ENCODE peak calls at places on chromosomes 3 and 15, in five cellular contexts. F is neuronal stem cell, M is GM23248, V is colonic mucosa, K is MM.1S. U is an unnamed sample. For H3K36me3, the result is how much of the 10 kb centered on the place peaks cover.

GRCh38 chr3:127794402-127794801 is 27.9 kb downstream of the MGLL start:
- DNase-seq in F (no peak), M (no peak), V (no peak), K (no peak), U (no peak)

GRCh38 chr3:62051506-62051905 is 321.8 kb downstream of the FEZF2 start:
- DNase-seq in F (no peak), M (peak), V (peak), K (no peak), U (peak)

GRCh38 chr15:23074684-23075083 is 35.3 kb upstream of the TUBGCP5 start:
- DNase-seq in F (no peak), M (no peak), V (no peak), K (peak), U (no peak)

GRCh38 chr3:72633534-72633933 is 214.7 kb downstream of the SHQ1 start:
- DNase-seq in F (no peak), M (no peak), V (no peak), K (no peak), U (no peak)

GRCh38 chr15:66401130-66402021 is 14.7 kb downstream of the MAP2K1 start:
- DNase-seq in F (no peak), M (peak), V (no peak), K (no peak), U (no peak)

GRCh38 chr3:43019168-43019765 is 40.2 kb downstream of the GASK1A start:
- DNase-seq in F (no peak), M (peak), V (no peak), K (no peak), U (no peak)

GRCh38 chr3:112958749-112959560 is 15.9 kb downstream of the CD200R1 start:
- DNase-seq in F (no peak), M (no peak), V (no peak), K (peak), U (no peak)

GRCh38 chr15:26391556-26392229 is 381.2 kb downstream of the GABRB3 start:
- DNase-seq in F (no peak), M (no peak), V (no peak), K (no peak), U (no peak)

GRCh38 chr3:171183042-171183441 is 156.5 kb upstream of the SLC2A2 start:
- DNase-seq in F (no peak), M (peak), V (peak), K (no peak), U (no peak)

GRCh38 chr15:62301993-62302665 is 137.0 kb upstream of the C2CD4B start:
- DNase-seq in F (no peak), M (peak), V (no peak), K (no peak), U (no peak)

GRCh38 chr3:24830230-24831152 is 335.8 kb upstream of the THRB start:
- DNase-seq in F (peak), M (peak), V (peak), K (no peak), U (no peak)

GRCh38 chr15:62369454-62369853 is 204.4 kb upstream of the C2CD4B start:
- DNase-seq in F (no peak), M (no peak), V (no peak), K (no peak), U (no peak)

GRCh38 chr3:69869643-69870042 is 129.9 kb upstream of the SAMMSON start:
- DNase-seq in F (no peak), M (peak), V (no peak), K (no peak), U (no peak)

GRCh38 chr15:82710208-82710555 is 507 bp upstream of the AP3B2 start:
- DNase-seq in F (no peak), M (no peak), V (no peak), K (no peak), U (no peak)

GRCh38 chr3:23649502-23649901 is 156.3 kb upstream of the UBE2E1 start:
- DNase-seq in F (no peak), M (no peak), V (no peak), K (no peak), U (no peak)

GRCh38 chr3:40546811-40547210 is 22.1 kb downstream of the ZNF621 start:
- DNase-seq in F (no peak), M (peak), V (no peak), K (no peak), U (no peak)

GRCh38 chr3:81743096-81744025 is 18.1 kb downstream of the GBE1 start:
- DNase-seq in F (no peak), M (peak), V (peak), K (no peak), U (no peak)

GRCh38 chr3:12706504-12707253 is 42.8 kb upstream of the RAF1 start:
- DNase-seq in F (peak), M (peak), V (peak), K (peak), U (peak)

GRCh38 chr15:32886441-32886840 is 168.6 kb downstream of the GREM1 start:
- DNase-seq in F (peak), M (no peak), V (no peak), K (no peak), U (no peak)

GRCh38 chr3:55795736-55796135 is 308.6 kb upstream of the WNT5A start:
- DNase-seq in F (no peak), M (peak), V (no peak), K (no peak), U (no peak)

GRCh38 chr3:129549006-129549800 is 6.2 kb downstream of the H1-8 start:
- DNase-seq in F (no peak), M (peak), V (no peak), K (no peak), U (no peak)

GRCh38 chr3:38038447-38038911 is 529 bp upstream of the DLEC1 start:
- DNase-seq in F (no peak), M (no peak), V (no peak), K (no peak), U (no peak)

GRCh38 chr3:41148446-41148845 is 50.9 kb upstream of the CTNNB1 start:
- DNase-seq in F (no peak), M (no peak), V (no peak), K (no peak), U (no peak)

GRCh38 chr3:196207833-196208607 is 3.2 kb downstream of the ZDHHC19 start:
- DNase-seq in F (peak), M (peak), V (peak), K (no peak), U (peak)

GRCh38 chr3:182364723-182365650 is 428.3 kb upstream of the ATP11B start:
- DNase-seq in F (no peak), M (no peak), V (no peak), K (no peak), U (no peak)

GRCh38 chr15:25903024-25903581 is 40.0 kb upstream of the ATP10A start:
- DNase-seq in F (no peak), M (peak), V (no peak), K (no peak), U (no peak)

GRCh38 chr3:153614563-153614962 is 452.5 kb downstream of the RAP2B start:
- DNase-seq in F (no peak), M (peak), V (no peak), K (no peak), U (no peak)

GRCh38 chr3:114770874-114771273 is 376.2 kb downstream of the ZBTB20 start:
- DNase-seq in F (no peak), M (peak), V (no peak), K (no peak), U (no peak)

GRCh38 chr3:45508659-45509037 is 85.9 kb upstream of the LIMD1 start:
- DNase-seq in F (no peak), M (no peak), V (no peak), K (no peak), U (no peak)
- H3K9ac ChIP-seq in F (no peak), M (peak), V (no peak), K (no peak), U (no peak)

GRCh38 chr3:13812039-13812438 is 67.8 kb downstream of the WNT7A start:
- DNase-seq in F (peak), M (no peak), V (no peak), K (no peak), U (no peak)
- H3K36me3 ChIP-seq in F (under half), M (under half), V (under half), K (under half), U (under half)

GRCh38 chr3:119035014-119035346 is 334 bp upstream of the IGSF11 start:
- DNase-seq in F (no peak), M (no peak), V (no peak), K (no peak), U (no peak)

GRCh38 chr3:119033393-119034255 is 1.0 kb downstream of the IGSF11 start:
- DNase-seq in F (no peak), M (no peak), V (no peak), K (no peak), U (no peak)

GRCh38 chr3:119034256-119035013 is at the start of gene IGSF11:
- DNase-seq in F (peak), M (peak), V (peak), K (peak), U (peak)
- H3K9ac ChIP-seq in F (peak), M (no peak), V (no peak), K (peak), U (peak)

GRCh38 chr15:79314186-79314585 is 3.3 kb downstream of the TMED3 start:
- DNase-seq in F (no peak), M (no peak), V (no peak), K (no peak), U (no peak)
- H3K36me3 ChIP-seq in F (under half), M (under half), V (under half), K (under half), U (half or more)

U was measured in NT2/D1.